ENCODE peak calls at places on chromosomes 6 and 20, in eight cellular contexts. Z, C, G, R, M, Y, X and H are unnamed samples.

GRCh38 chr6:105868823-105869460 is 217.2 kb upstream of the PRDM1 start:
- DNase-seq in Z (no peak), C (no peak), G (no peak), R (no peak), M (no peak), Y (no peak), X (no peak), H (no peak)

GRCh38 chr6:69233195-69233524 is 563.6 kb downstream of the LMBRD1 start:
- DNase-seq in Z (no peak), C (no peak), G (no peak), R (no peak), M (no peak), Y (no peak), X (no peak), H (no peak)

GRCh38 chr20:59291740-59292139 is 8.7 kb upstream of the EDN3 start:
- DNase-seq in Z (no peak), C (no peak), G (no peak), R (no peak), M (no peak), Y (no peak), X (no peak), H (no peak)

GRCh38 chr6:87756858-87757257 is 54.8 kb upstream of the AKIRIN2 start:
- DNase-seq in Z (peak; percentile 83), C (no peak), G (peak; percentile 73), R (peak; percentile 55), M (no peak), Y (no peak), X (peak; percentile 59), H (no peak)

GRCh38 chr20:51752343-51752951 is 15.7 kb downstream of the ATP9A start:
- DNase-seq in Z (peak; percentile 93), C (no peak), G (peak; percentile 86), R (peak; percentile 67), M (no peak), Y (no peak), X (no peak), H (no peak)

GRCh38 chr6:151310852-151311767 is 71.3 kb downstream of the AKAP12 start:
- DNase-seq in Z (no peak), C (no peak), G (no peak), R (no peak), M (no peak), Y (no peak), X (no peak), H (no peak)

GRCh38 chr6:7252390-7252789 is 60.6 kb downstream of the SSR1 start:
- DNase-seq in Z (no peak), C (no peak), G (no peak), R (no peak), M (no peak), Y (no peak), X (no peak), H (no peak)

GRCh38 chr6:85408039-85408438 is 41.8 kb upstream of the NT5E start:
- DNase-seq in Z (no peak), C (no peak), G (no peak), R (no peak), M (no peak), Y (no peak), X (no peak), H (no peak)

GRCh38 chr6:139161169-139161568 is 26.3 kb downstream of the HECA start:
- DNase-seq in Z (peak; percentile 69), C (no peak), G (peak; percentile 59), R (peak; percentile 8), M (no peak), Y (peak; percentile 50), X (no peak), H (no peak)

GRCh38 chr6:63817492-63818050 is 182.0 kb downstream of the PHF3 start:
- DNase-seq in Z (no peak), C (no peak), G (no peak), R (no peak), M (no peak), Y (no peak), X (no peak), H (no peak)

GRCh38 chr20:53872561-53873248 is 197.7 kb downstream of the BCAS1 start:
- DNase-seq in Z (peak; percentile 30), C (no peak), G (peak; percentile 22), R (peak; percentile 32), M (no peak), Y (peak; percentile 24), X (peak; percentile 72), H (no peak)

GRCh38 chr6:32220021-32220420 is 3.8 kb downstream of the NOTCH4 start:
- DNase-seq in Z (no peak), C (no peak), G (no peak), R (no peak), M (no peak), Y (no peak), X (no peak), H (no peak)

GRCh38 chr6:125511809-125512341 is 210.1 kb upstream of the HDDC2 start:
- DNase-seq in Z (no peak), C (no peak), G (peak; percentile 57), R (peak; percentile 19), M (no peak), Y (no peak), X (no peak), H (no peak)

GRCh38 chr20:53949319-53949839 is 121.0 kb downstream of the BCAS1 start:
- DNase-seq in Z (peak; percentile 94), C (peak; percentile 51), G (peak; percentile 85), R (peak; percentile 68), M (no peak), Y (peak; percentile 66), X (peak; percentile 76), H (no peak)

GRCh38 chr6:155412335-155412734 is 43.3 kb downstream of the NOX3 start:
- DNase-seq in Z (peak; percentile 51), C (no peak), G (peak; percentile 35), R (peak; percentile 25), M (no peak), Y (no peak), X (no peak), H (no peak)

GRCh38 chr6:24595910-24596525 is 50.0 kb downstream of the KIAA0319 start:
- DNase-seq in Z (no peak), C (no peak), G (no peak), R (no peak), M (peak; percentile 38), Y (no peak), X (no peak), H (no peak)

GRCh38 chr20:17909745-17910345 is 58.7 kb downstream of the SNX5 start:
- DNase-seq in Z (no peak), C (no peak), G (peak; percentile 52), R (peak; percentile 62), M (no peak), Y (no peak), X (no peak), H (no peak)

GRCh38 chr20:58040447-58041290 is 187.8 kb downstream of the ANKRD60 start:
- DNase-seq in Z (no peak), C (no peak), G (no peak), R (no peak), M (no peak), Y (no peak), X (no peak), H (no peak)

GRCh38 chr6:118982256-118982911 is 47.4 kb upstream of the MCM9 start:
- DNase-seq in Z (no peak), C (no peak), G (no peak), R (no peak), M (no peak), Y (no peak), X (no peak), H (no peak)

GRCh38 chr6:14305629-14306028 is 188.1 kb downstream of the CD83 start:
- DNase-seq in Z (no peak), C (no peak), G (no peak), R (no peak), M (no peak), Y (no peak), X (no peak), H (no peak)

GRCh38 chr6:87105823-87106222 is 10.9 kb upstream of the CGA start:
- DNase-seq in Z (peak; percentile 59), C (no peak), G (peak; percentile 21), R (peak; percentile 49), M (no peak), Y (no peak), X (no peak), H (no peak)

DNA sequence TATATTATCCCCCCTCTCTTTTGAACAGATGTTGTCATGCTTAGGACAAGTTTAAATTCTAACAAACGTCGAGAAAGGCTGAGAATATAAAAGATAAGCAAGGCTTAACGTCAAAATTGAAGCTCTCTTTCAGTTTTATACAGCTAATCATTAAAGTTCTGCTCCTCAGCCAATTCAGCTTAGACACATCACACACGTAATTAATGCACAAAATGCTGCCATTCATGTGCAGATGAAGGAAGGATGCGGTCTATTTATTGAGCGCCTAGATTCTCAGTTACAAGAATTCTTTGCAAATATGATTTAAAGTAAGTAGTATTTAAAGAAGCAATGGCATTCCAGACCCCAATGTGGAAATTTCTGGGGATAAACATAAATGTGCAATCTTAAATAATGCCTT is 86.0 kb downstream of the LYRM4 start:
- DNase-seq in Z (no peak), C (no peak), G (no peak), R (no peak), M (no peak), Y (no peak), X (peak; percentile 19), H (no peak)
- H3K4me3 ChIP-seq in Z (no peak overlapping the region), C (no peak overlapping the region), G (no peak overlapping the region), R (no peak overlapping the region), M (no peak overlapping the region), Y (peak overlapping the region; percentile 53), X (peak overlapping the region; percentile 51), H (no peak overlapping the region)

DNA sequence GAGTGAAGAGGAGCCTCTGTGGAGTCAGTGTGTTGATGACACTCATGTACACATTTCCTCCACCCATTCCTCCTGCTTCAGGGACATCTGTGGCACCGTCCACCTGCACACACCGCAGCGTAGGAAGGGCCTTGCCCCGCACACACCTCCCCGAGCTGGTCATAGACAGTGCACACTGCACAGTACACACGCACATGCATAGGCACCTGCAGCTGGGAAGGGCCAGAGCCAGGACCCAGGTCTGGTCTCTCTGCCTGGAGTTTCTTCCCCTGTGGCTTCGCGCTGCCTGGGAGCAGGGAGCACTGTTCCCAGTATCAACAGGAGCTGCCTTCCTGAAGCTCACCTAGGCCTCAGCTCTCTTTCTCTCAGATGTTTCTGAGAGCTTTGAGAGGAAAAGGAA is 340.5 kb downstream of the TAF4 start:
- DNase-seq in Z (no peak), C (no peak), G (no peak), R (no peak), M (peak; percentile 40), Y (no peak), X (no peak), H (no peak)
- H3K4me3 ChIP-seq in Z (no peak overlapping the region), C (no peak overlapping the region), G (no peak overlapping the region), R (no peak overlapping the region), M (no peak overlapping the region), Y (no peak overlapping the region), X (no peak overlapping the region), H (no peak overlapping the region)

GRCh38 chr6:1611322-1611571 is 1.5 kb downstream of the FOXC1 start:
- DNase-seq in Z (peak; percentile 50), C (no peak), G (peak; percentile 75), R (peak; percentile 62), M (no peak), Y (no peak), X (no peak), H (no peak)
- H3K4me3 ChIP-seq in Z (peak overlapping the region; percentile 85), C (peak overlapping the region; percentile 68), G (peak overlapping the region; percentile 79), R (peak overlapping the region; percentile 80), M (no peak overlapping the region), Y (no peak overlapping the region), X (no peak overlapping the region), H (no peak overlapping the region)

GRCh38 chr20:39050555-39050902 is 88.4 kb downstream of the DHX35 start:
- DNase-seq in Z (no peak), C (no peak), G (no peak), R (no peak), M (no peak), Y (no peak), X (no peak), H (no peak)
- H3K4me3 ChIP-seq in Z (peak overlapping the region; percentile 49), C (peak overlapping the region; percentile 57), G (peak overlapping the region; percentile 64), R (peak overlapping the region; percentile 93), M (no peak overlapping the region), Y (peak overlapping the region; percentile 73), X (peak overlapping the region; percentile 91), H (peak overlapping the region; percentile 66)

GRCh38 chr6:127967708-127968107 is 66.8 kb upstream of the THEMIS start:
- DNase-seq in Z (no peak), C (no peak), G (no peak), R (no peak), M (no peak), Y (no peak), X (no peak), H (no peak)
- H3K4me3 ChIP-seq in Z (no peak overlapping the region), C (no peak overlapping the region), G (no peak overlapping the region), R (no peak overlapping the region), M (no peak overlapping the region), Y (no peak overlapping the region), X (no peak overlapping the region), H (no peak overlapping the region)